ENCODE peak calls at places on chromosomes 1 and 21, in five cellular contexts. One of them, this sample, is unnamed.

GRCh38 chr1:47438321-47439150 is 692 bp downstream of the FOXD2 start:
- DNase-seq in H1: no peak
- DNase-seq in mesenchymal stem cell: no peak
- DNase-seq in trophoblast cell: no peak
- DNase-seq in neuronal stem cell: no peak
- DNase-seq in this sample: no peak

GRCh38 chr1:187491082-187491720 is 662.5 kb downstream of the PLA2G4A start:
- DNase-seq in H1: no peak
- DNase-seq in mesenchymal stem cell: peak; percentile 77
- DNase-seq in trophoblast cell: peak; percentile 83
- DNase-seq in neuronal stem cell: no peak
- DNase-seq in this sample: no peak

GRCh38 chr21:32770514-32771133 is 931 bp downstream of the PAXBP1 start:
- DNase-seq in neuronal stem cell: peak; percentile 35
- DNase-seq in mesenchymal stem cell: peak; percentile 47
- DNase-seq in H1: no peak
- DNase-seq in trophoblast cell: peak; percentile 41
- DNase-seq in this sample: no peak

GRCh38 chr1:157932082-157932481 is 61.4 kb upstream of the KIRREL1 start:
- DNase-seq in neuronal stem cell: no peak
- DNase-seq in trophoblast cell: peak; percentile 40
- DNase-seq in mesenchymal stem cell: peak; percentile 27
- DNase-seq in H1: no peak
- DNase-seq in this sample: no peak

GRCh38 chr1:149848340-149848771 is 51.0 kb upstream of the BOLA1 start:
- DNase-seq in mesenchymal stem cell: peak; percentile 3
- DNase-seq in H1: no peak
- DNase-seq in trophoblast cell: no peak
- DNase-seq in neuronal stem cell: no peak
- DNase-seq in this sample: no peak

GRCh38 chr1:159000627-159001026 is 9.1 kb upstream of the IFI16 start:
- DNase-seq in H1: no peak
- DNase-seq in trophoblast cell: peak; percentile 13
- DNase-seq in neuronal stem cell: peak; percentile 9
- DNase-seq in mesenchymal stem cell: peak; percentile 93
- DNase-seq in this sample: peak; percentile 46

GRCh38 chr1:226814751-226815496 is 55.5 kb upstream of the PSEN2 start:
- DNase-seq in trophoblast cell: peak; percentile 95
- DNase-seq in mesenchymal stem cell: peak; percentile 96
- DNase-seq in neuronal stem cell: no peak
- DNase-seq in H1: no peak
- DNase-seq in this sample: no peak

GRCh38 chr1:1352784-1353388 is 3.7 kb upstream of the DVL1 start:
- DNase-seq in mesenchymal stem cell: no peak
- DNase-seq in neuronal stem cell: no peak
- DNase-seq in H1: no peak
- DNase-seq in trophoblast cell: no peak
- DNase-seq in this sample: no peak

GRCh38 chr1:69911301-69911801 is 294.0 kb downstream of the LRRC40 start:
- DNase-seq in trophoblast cell: peak; percentile 46
- DNase-seq in H1: no peak
- DNase-seq in mesenchymal stem cell: peak; percentile 94
- DNase-seq in neuronal stem cell: no peak
- DNase-seq in this sample: no peak

GRCh38 chr1:226128487-226129075 is 58.0 kb downstream of the ACBD3 start:
- DNase-seq in mesenchymal stem cell: peak; percentile 51
- DNase-seq in trophoblast cell: peak; percentile 97
- DNase-seq in neuronal stem cell: no peak
- DNase-seq in H1: no peak
- DNase-seq in this sample: no peak

GRCh38 chr21:36709868-36710728 is 11.2 kb downstream of the SIM2 start:
- DNase-seq in neuronal stem cell: peak; percentile 33
- DNase-seq in trophoblast cell: no peak
- DNase-seq in mesenchymal stem cell: no peak
- DNase-seq in H1: no peak
- DNase-seq in this sample: peak; percentile 64

GRCh38 chr1:100411574-100411973 is 59.3 kb downstream of the CDC14A start:
- DNase-seq in trophoblast cell: no peak
- DNase-seq in H1: no peak
- DNase-seq in neuronal stem cell: no peak
- DNase-seq in mesenchymal stem cell: no peak
- DNase-seq in this sample: no peak

GRCh38 chr1:238892612-238893011 is 493.8 kb upstream of the CHRM3 start:
- DNase-seq in neuronal stem cell: no peak
- DNase-seq in H1: no peak
- DNase-seq in trophoblast cell: no peak
- DNase-seq in mesenchymal stem cell: no peak
- DNase-seq in this sample: no peak

GRCh38 chr1:199305053-199305452 is 666.2 kb downstream of the PTPRC start:
- DNase-seq in H1: no peak
- DNase-seq in neuronal stem cell: no peak
- DNase-seq in mesenchymal stem cell: no peak
- DNase-seq in trophoblast cell: no peak
- DNase-seq in this sample: no peak

GRCh38 chr1:47696911-47697441 is 259.1 kb downstream of the FOXD2 start:
- DNase-seq in trophoblast cell: no peak
- DNase-seq in H1: no peak
- DNase-seq in neuronal stem cell: no peak
- DNase-seq in mesenchymal stem cell: no peak
- DNase-seq in this sample: peak; percentile 20

GRCh38 chr1:1787206-1787605 is 8.9 kb upstream of the NADK start:
- DNase-seq in mesenchymal stem cell: no peak
- DNase-seq in H1: no peak
- DNase-seq in trophoblast cell: no peak
- DNase-seq in neuronal stem cell: no peak
- DNase-seq in this sample: no peak

GRCh38 chr1:117852846-117853555 is 76.4 kb downstream of the GDAP2 start:
- DNase-seq in H1: no peak
- DNase-seq in neuronal stem cell: no peak
- DNase-seq in mesenchymal stem cell: no peak
- DNase-seq in trophoblast cell: no peak
- DNase-seq in this sample: no peak

GRCh38 chr1:154784924-154785531 is 85.1 kb downstream of the KCNN3 start:
- DNase-seq in mesenchymal stem cell: no peak
- DNase-seq in neuronal stem cell: no peak
- DNase-seq in trophoblast cell: no peak
- DNase-seq in H1: no peak
- DNase-seq in this sample: no peak

GRCh38 chr1:231160851-231161710 is 777 bp upstream of the TRIM67 start:
- DNase-seq in neuronal stem cell: no peak
- DNase-seq in trophoblast cell: no peak
- DNase-seq in mesenchymal stem cell: no peak
- DNase-seq in H1: no peak
- DNase-seq in this sample: no peak

GRCh38 chr1:59926381-59927243 is at the start of gene CYP2J2:
- DNase-seq in H1: no peak
- DNase-seq in neuronal stem cell: peak; percentile 5
- DNase-seq in mesenchymal stem cell: peak; percentile 17
- DNase-seq in trophoblast cell: peak; percentile 46
- DNase-seq in this sample: peak; percentile 76

GRCh38 chr21:40714516-40714915 is 132.4 kb downstream of the DSCAM start:
- DNase-seq in neuronal stem cell: no peak
- DNase-seq in trophoblast cell: peak; percentile 23
- DNase-seq in mesenchymal stem cell: no peak
- DNase-seq in H1: no peak
- DNase-seq in this sample: no peak

GRCh38 chr1:38064232-38064903 is 17.8 kb upstream of the POU3F1 start:
- DNase-seq in neuronal stem cell: no peak
- DNase-seq in mesenchymal stem cell: peak; percentile 32
- DNase-seq in H1: no peak
- DNase-seq in trophoblast cell: no peak
- DNase-seq in this sample: no peak

GRCh38 chr1:23742670-23743286 is 493 bp upstream of the ELOA start:
- DNase-seq in H1: peak; percentile 29
- DNase-seq in neuronal stem cell: no peak
- DNase-seq in mesenchymal stem cell: peak; percentile 53
- DNase-seq in trophoblast cell: peak; percentile 40
- DNase-seq in this sample: peak; percentile 68

GRCh38 chr1:11904978-11905377 is 21.2 kb downstream of the KIAA2013 start:
- DNase-seq in neuronal stem cell: no peak
- DNase-seq in trophoblast cell: no peak
- DNase-seq in H1: no peak
- DNase-seq in mesenchymal stem cell: no peak
- DNase-seq in this sample: no peak

GRCh38 chr1:104646233-104646632 is 896.5 kb downstream of the AMY1C start:
- DNase-seq in mesenchymal stem cell: no peak
- DNase-seq in H1: no peak
- DNase-seq in neuronal stem cell: no peak
- DNase-seq in trophoblast cell: no peak
- DNase-seq in this sample: no peak

GRCh38 chr1:210292276-210292851 is 36.3 kb upstream of the HHAT start:
- DNase-seq in H1: no peak
- DNase-seq in neuronal stem cell: peak; percentile 90
- DNase-seq in mesenchymal stem cell: peak; percentile 39
- DNase-seq in trophoblast cell: peak; percentile 73
- DNase-seq in this sample: peak; percentile 89

GRCh38 chr1:151976015-151976343 is 17.7 kb downstream of the S100A10 start:
- DNase-seq in mesenchymal stem cell: no peak
- DNase-seq in neuronal stem cell: no peak
- DNase-seq in trophoblast cell: no peak
- DNase-seq in H1: no peak
- DNase-seq in this sample: no peak

GRCh38 chr1:43455205-43455889 is 1.6 kb upstream of the HYI start:
- DNase-seq in mesenchymal stem cell: no peak
- DNase-seq in H1: no peak
- DNase-seq in trophoblast cell: no peak
- DNase-seq in neuronal stem cell: no peak
- DNase-seq in this sample: no peak

GRCh38 chr1:37797750-37798345 is 4.2 kb downstream of the MANEAL start:
- DNase-seq in H1: no peak
- DNase-seq in trophoblast cell: no peak
- DNase-seq in neuronal stem cell: no peak
- DNase-seq in mesenchymal stem cell: peak; percentile 54
- DNase-seq in this sample: no peak

GRCh38 chr1:220046052-220046930 is at the start of gene EPRS1:
- DNase-seq in trophoblast cell: peak; percentile 99
- DNase-seq in neuronal stem cell: peak; percentile 90
- DNase-seq in mesenchymal stem cell: peak; percentile 98
- DNase-seq in H1: peak; percentile 95
- DNase-seq in this sample: peak; percentile 98
- H2AK5ac ChIP-seq in trophoblast cell: no peak within 1 kb of the TSS
- H2AK5ac ChIP-seq in neuronal stem cell: no peak within 1 kb of the TSS
- H2AK5ac ChIP-seq in mesenchymal stem cell: peak within 1 kb of the TSS; percentile 44
- H2AK5ac ChIP-seq in H1: no peak within 1 kb of the TSS
- H2AK5ac ChIP-seq in this sample: no peak within 1 kb of the TSS

DNA sequence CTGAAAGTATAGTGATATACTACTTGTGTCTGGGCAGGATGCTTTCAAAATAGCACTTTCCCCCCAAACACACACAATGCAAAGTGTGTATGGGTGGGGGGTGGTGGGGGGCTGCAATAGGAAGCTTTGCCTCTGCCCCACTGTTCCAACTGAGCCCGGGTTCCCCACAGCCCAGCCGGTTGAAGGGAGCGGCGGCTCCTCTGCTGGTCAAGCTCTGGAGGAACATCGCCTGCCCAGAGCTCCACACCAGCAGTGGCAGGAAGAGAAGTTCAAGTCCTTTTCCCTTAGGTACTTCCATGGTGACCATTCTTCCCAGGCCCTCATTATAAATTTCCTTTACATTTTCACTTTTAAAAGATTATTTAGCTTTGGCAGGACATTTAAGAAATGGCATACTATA is 74.9 kb downstream of the CAPZB start:
- DNase-seq in trophoblast cell: no peak
- DNase-seq in mesenchymal stem cell: no peak
- DNase-seq in neuronal stem cell: no peak
- DNase-seq in H1: no peak
- DNase-seq in this sample: peak; percentile 51
- H3K4me1 ChIP-seq in trophoblast cell: peaks cover 15% of the 10 kb centered on the region
- H3K4me1 ChIP-seq in mesenchymal stem cell: peaks cover 10% of the 10 kb centered on the region
- H3K4me1 ChIP-seq in neuronal stem cell: peaks cover 42% of the 10 kb centered on the region
- H3K4me1 ChIP-seq in H1: peaks cover 10% of the 10 kb centered on the region
- H3K4me1 ChIP-seq in this sample: peaks cover 6% of the 10 kb centered on the region

DNA sequence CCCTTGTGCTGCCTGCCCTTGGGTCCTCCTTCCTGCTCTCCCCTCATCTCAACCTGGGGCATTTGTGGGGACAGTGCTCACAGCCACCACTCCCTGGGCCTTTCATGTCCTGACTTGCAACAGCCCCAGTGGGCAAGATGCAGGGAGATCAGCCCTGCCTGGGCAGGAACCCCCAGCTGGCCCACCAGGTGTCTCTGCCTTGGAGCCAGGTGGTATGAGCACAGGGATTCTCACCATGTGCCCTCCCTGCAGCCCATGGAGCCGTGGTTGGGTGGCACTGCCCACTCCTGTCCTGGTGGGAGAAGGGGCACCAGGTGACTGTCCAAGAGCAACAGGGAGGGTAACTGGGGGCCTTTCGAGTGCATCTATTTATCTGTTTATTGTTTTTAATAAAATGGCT is 100.4 kb downstream of the AJAP1 start:
- DNase-seq in mesenchymal stem cell: no peak
- DNase-seq in neuronal stem cell: no peak
- DNase-seq in H1: no peak
- DNase-seq in trophoblast cell: no peak
- DNase-seq in this sample: peak; percentile 43
- H2BK12ac ChIP-seq in mesenchymal stem cell: no peak overlapping the region
- H2BK12ac ChIP-seq in neuronal stem cell: no peak overlapping the region
- H2BK12ac ChIP-seq in H1: peak overlapping the region; percentile 93
- H2BK12ac ChIP-seq in trophoblast cell: no peak overlapping the region
- H2BK12ac ChIP-seq in this sample: no peak overlapping the region

GRCh38 chr1:8021676-8022266 is 4.3 kb downstream of the ERRFI1 start:
- DNase-seq in neuronal stem cell: no peak
- DNase-seq in mesenchymal stem cell: peak; percentile 39
- DNase-seq in trophoblast cell: no peak
- DNase-seq in H1: no peak
- DNase-seq in this sample: no peak
- H2AK5ac ChIP-seq in neuronal stem cell: no peak overlapping the region
- H2AK5ac ChIP-seq in mesenchymal stem cell: peak overlapping the region; percentile 61
- H2AK5ac ChIP-seq in trophoblast cell: no peak overlapping the region
- H2AK5ac ChIP-seq in H1: peak overlapping the region; percentile 32
- H2AK5ac ChIP-seq in this sample: no peak overlapping the region

GRCh38 chr21:44911066-44911383 is 9.7 kb downstream of the ITGB2 start:
- DNase-seq in mesenchymal stem cell: no peak
- DNase-seq in trophoblast cell: no peak
- DNase-seq in neuronal stem cell: no peak
- DNase-seq in H1: no peak
- DNase-seq in this sample: no peak
- H3K4me1 ChIP-seq in mesenchymal stem cell: peaks cover 8% of the 10 kb centered on the region
- H3K4me1 ChIP-seq in trophoblast cell: no peaks in the 10 kb centered on the region
- H3K4me1 ChIP-seq in neuronal stem cell: peaks cover 5% of the 10 kb centered on the region
- H3K4me1 ChIP-seq in H1: no peaks in the 10 kb centered on the region
- H3K4me1 ChIP-seq in this sample: no peaks in the 10 kb centered on the region

DNA sequence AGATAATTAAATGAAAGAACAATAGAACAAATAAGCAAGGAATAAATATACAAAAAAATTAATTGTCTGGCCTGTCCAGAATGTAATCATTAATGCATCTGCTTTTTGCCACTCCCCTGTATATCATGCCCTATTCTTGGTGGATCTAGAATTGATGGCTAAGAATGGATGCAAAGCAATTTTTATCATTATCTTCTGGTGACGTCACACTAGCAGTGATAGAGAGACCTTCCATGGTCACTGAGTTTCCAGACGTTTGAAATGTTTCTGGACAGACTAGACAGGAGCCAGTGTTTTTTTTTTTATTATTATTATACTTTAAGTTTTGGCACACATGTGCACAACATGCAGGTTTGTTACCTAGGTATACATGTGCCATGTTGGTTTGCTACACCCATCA is 563.0 kb downstream of the NEGR1 start:
- DNase-seq in neuronal stem cell: no peak
- DNase-seq in mesenchymal stem cell: no peak
- DNase-seq in H1: no peak
- DNase-seq in trophoblast cell: no peak
- DNase-seq in this sample: no peak
- H2BK12ac ChIP-seq in neuronal stem cell: no peak overlapping the region
- H2BK12ac ChIP-seq in mesenchymal stem cell: no peak overlapping the region
- H2BK12ac ChIP-seq in H1: no peak overlapping the region
- H2BK12ac ChIP-seq in trophoblast cell: no peak overlapping the region
- H2BK12ac ChIP-seq in this sample: no peak overlapping the region